ENCODE peak calls at places on chromosomes 1 and 21, in eight cellular contexts. F, R, X, H, P, V, G and I are unnamed samples.

GRCh38 chr21:16570856-16571255 is 841.1 kb downstream of the USP25 start:
- DNase-seq in F (no peak), R (no peak), X (no peak), H (no peak), P (no peak), V (no peak), G (peak; percentile 52), I (no peak)

GRCh38 chr1:7333576-7333975 is 437.5 kb upstream of the VAMP3 start:
- DNase-seq in F (no peak), R (no peak), X (no peak), H (no peak), P (no peak), V (no peak), G (no peak), I (no peak)

GRCh38 chr1:43367026-43367903 is 546 bp downstream of the ELOVL1 start:
- DNase-seq in F (peak; percentile 25), R (peak; percentile 43), X (peak; percentile 75), H (peak; percentile 59), P (no peak), V (peak; percentile 32), G (peak; percentile 18), I (peak; percentile 81)

GRCh38 chr1:23984417-23985186 is 4.5 kb upstream of the SRSF10 start:
- DNase-seq in F (no peak), R (no peak), X (peak; percentile 45), H (no peak), P (peak; percentile 84), V (no peak), G (peak; percentile 84), I (no peak)

GRCh38 chr1:15360681-15361080 is 49.0 kb upstream of the EFHD2 start:
- DNase-seq in F (no peak), R (no peak), X (no peak), H (no peak), P (no peak), V (no peak), G (no peak), I (no peak)

GRCh38 chr1:240455228-240455821 is 156.6 kb downstream of the GREM2 start:
- DNase-seq in F (no peak), R (peak; percentile 4), X (peak; percentile 54), H (no peak), P (peak; percentile 17), V (no peak), G (peak; percentile 50), I (no peak)

GRCh38 chr1:95257758-95258157 is 23.7 kb downstream of the RWDD3 start:
- DNase-seq in F (no peak), R (no peak), X (peak; percentile 96), H (no peak), P (peak; percentile 21), V (no peak), G (no peak), I (no peak)

GRCh38 chr1:25700626-25701025 is 84.0 kb downstream of the MAN1C1 start:
- DNase-seq in F (no peak), R (no peak), X (no peak), H (no peak), P (no peak), V (peak; percentile 73), G (no peak), I (peak; percentile 16)

GRCh38 chr1:197798492-197798891 is 23.2 kb upstream of the DENND1B start:
- DNase-seq in F (no peak), R (no peak), X (no peak), H (no peak), P (no peak), V (no peak), G (no peak), I (no peak)

GRCh38 chr1:2611034-2611501 is 21.7 kb downstream of the MMEL1 start:
- DNase-seq in F (no peak), R (peak; percentile 31), X (peak; percentile 32), H (no peak), P (peak; percentile 12), V (peak; percentile 55), G (peak; percentile 23), I (no peak)

GRCh38 chr1:218397752-218398339 is 52.7 kb downstream of the TGFB2 start:
- DNase-seq in F (no peak), R (no peak), X (peak; percentile 83), H (no peak), P (peak; percentile 57), V (no peak), G (peak; percentile 73), I (no peak)

GRCh38 chr1:43924516-43924915 is 9.1 kb upstream of the ARTN start:
- DNase-seq in F (no peak), R (no peak), X (peak; percentile 41), H (no peak), P (no peak), V (no peak), G (no peak), I (no peak)

GRCh38 chr1:31792116-31792515 is 23.7 kb downstream of the SPOCD1 start:
- DNase-seq in F (no peak), R (no peak), X (no peak), H (no peak), P (no peak), V (peak; percentile 5), G (no peak), I (no peak)

GRCh38 chr21:31484219-31484618 is 140.2 kb upstream of the TIAM1 start:
- DNase-seq in F (no peak), R (no peak), X (no peak), H (no peak), P (no peak), V (no peak), G (no peak), I (no peak)

GRCh38 chr1:173205146-173206051 is 1.7 kb downstream of the TNFSF4 start:
- DNase-seq in F (no peak), R (no peak), X (no peak), H (no peak), P (peak; percentile 90), V (no peak), G (peak; percentile 94), I (no peak)

DNA sequence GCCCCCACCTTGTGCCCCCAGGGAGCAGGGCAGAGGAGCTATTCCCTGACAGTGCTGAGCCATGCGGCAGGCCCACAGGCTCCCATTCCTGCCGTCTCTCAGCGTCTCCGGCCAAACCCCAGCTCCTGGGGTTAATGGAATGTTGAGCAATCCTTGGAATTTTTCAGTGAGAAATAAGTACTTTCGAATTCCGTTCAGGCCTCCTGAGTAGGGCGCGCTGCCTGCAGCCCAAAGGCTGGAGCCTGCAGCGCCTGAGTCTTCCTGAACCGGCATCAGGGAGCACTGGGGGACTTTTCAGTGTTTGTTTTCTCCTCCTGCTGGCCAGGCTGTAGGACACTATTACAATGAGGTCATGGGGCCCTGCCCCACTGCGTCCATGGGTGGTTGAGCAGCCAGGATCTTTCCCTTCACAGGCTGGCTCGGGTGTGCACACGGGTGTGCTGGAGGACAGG is 33.3 kb upstream of the CSF1 start:
- DNase-seq in F (peak; percentile 74), R (no peak), X (no peak), H (no peak), P (peak; percentile 96), V (no peak), G (peak; percentile 93), I (no peak)
- TF ChIP-seq CTCF in F (peak; percentile 49), R (no peak), X (no peak), H (no peak), P (peak; percentile 40), V (no peak), G (peak; percentile 43), I (no peak)

DNA sequence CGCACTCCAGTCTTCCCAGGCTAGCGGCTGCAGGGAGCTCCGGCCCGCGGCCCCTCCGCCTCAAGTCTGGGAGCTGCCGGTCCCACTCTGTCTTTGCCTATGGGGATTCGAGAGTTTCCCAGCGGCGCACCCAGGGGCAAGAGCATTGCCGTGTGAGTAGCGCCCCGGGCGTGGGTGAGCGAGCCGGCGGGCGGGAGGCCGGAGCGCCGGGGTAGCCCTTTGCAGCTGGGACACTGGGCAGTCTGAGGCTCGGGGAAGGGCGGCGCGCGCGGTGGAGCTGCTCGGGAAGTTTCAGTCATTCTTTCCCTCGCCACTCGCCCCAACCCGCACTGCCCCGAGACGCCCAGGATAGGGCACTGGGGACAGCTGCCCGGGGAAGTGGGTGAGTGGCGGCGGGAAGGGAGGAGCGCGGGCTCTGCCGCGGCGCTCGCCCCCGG is 521 bp downstream of the SLC35F3 start:
- DNase-seq in F (no peak), R (no peak), X (peak; percentile 49), H (peak; percentile 27), P (peak; percentile 6), V (peak; percentile 58), G (no peak), I (no peak)
- TF ChIP-seq CTCF in F (no peak), R (no peak), X (no peak), H (no peak), P (no peak), V (no peak), G (no peak), I (no peak)

GRCh38 chr1:192741095-192741494 is 67.7 kb upstream of the RGS2 start:
- DNase-seq in F (no peak), R (no peak), X (no peak), H (no peak), P (no peak), V (no peak), G (no peak), I (no peak)

GRCh38 chr1:192735298-192735697 is 73.5 kb upstream of the RGS2 start:
- DNase-seq in F (no peak), R (no peak), X (no peak), H (no peak), P (no peak), V (no peak), G (no peak), I (no peak)

GRCh38 chr1:192740214-192740613 is 68.6 kb upstream of the RGS2 start:
- DNase-seq in F (no peak), R (no peak), X (no peak), H (no peak), P (no peak), V (no peak), G (no peak), I (no peak)

GRCh38 chr1:192737311-192737710 is 71.5 kb upstream of the RGS2 start:
- DNase-seq in F (no peak), R (no peak), X (no peak), H (no peak), P (no peak), V (no peak), G (no peak), I (no peak)

DNA sequence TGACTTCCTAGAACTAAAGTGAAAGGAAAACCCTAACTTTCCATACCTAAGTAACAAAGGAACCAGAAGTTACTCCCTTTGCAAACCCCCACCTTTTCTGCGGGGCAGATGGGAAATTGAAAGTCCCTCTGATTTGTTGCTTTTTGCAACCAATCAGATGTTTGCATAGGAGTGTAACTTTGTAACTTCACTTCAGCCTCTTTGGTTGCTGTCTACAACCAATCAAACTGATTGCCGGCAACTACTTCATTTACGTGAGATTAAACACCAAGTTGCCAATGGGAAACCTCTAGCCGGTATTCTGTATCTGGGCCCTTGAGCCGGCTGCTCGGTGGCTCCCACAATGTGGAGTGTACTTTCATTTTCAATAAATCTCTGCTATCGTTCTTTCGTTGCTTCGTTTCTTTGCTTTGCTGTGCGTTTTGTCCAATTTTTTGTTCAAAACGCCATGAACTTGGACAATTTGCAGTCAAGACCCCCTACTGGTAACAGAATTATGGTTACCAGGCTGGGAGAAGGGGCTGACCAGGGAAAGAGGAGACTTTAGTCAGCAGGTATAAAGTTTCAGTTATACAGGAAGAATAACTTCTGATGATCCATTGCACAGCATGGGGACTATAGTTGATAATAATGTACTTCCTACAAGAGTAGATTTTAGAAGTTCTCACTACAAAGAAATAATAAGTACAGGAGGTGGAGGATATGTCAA is 69.2 kb upstream of the RGS2 start:
- DNase-seq in F (no peak), R (no peak), X (no peak), H (no peak), P (no peak), V (no peak), G (no peak), I (no peak)
- TF ChIP-seq CTCF in F (no peak), R (no peak), X (no peak), H (no peak), P (no peak), V (no peak), G (no peak), I (no peak)

GRCh38 chr1:20483833-20484525 is 2.0 kb downstream of the CAMK2N1 start:
- DNase-seq in F (no peak), R (no peak), X (peak; percentile 28), H (peak; percentile 54), P (peak; percentile 37), V (peak; percentile 73), G (no peak), I (no peak)
- TF ChIP-seq CTCF in F (no peak), R (peak; percentile 19), X (peak; percentile 42), H (no peak), P (peak; percentile 24), V (no peak), G (peak; percentile 18), I (no peak)